ENCODE peak calls at places on chromosomes 12 and 14, in six cellular contexts. Q is H1, V is K562, R is HepG2, P is SK-N-SH, I is GM12878. F is an unnamed sample.

GRCh38 chr12:92987846-92988621 is 58.9 kb upstream of the EEA1 start:
- DNase-seq in Q (no peak), P (no peak), I (peak; percentile 98), R (peak; percentile 45), V (no peak), F (peak; percentile 68)

GRCh38 chr12:120211243-120211903 is 10.5 kb upstream of the RPLP0 start:
- DNase-seq in R (no peak), V (no peak), I (no peak), P (no peak), Q (no peak), F (no peak)

GRCh38 chr12:46264057-46264456 is 4.8 kb downstream of the SLC38A1 start:
- DNase-seq in I (no peak), R (no peak), V (no peak), Q (no peak), P (no peak), F (no peak)

GRCh38 chr12:25677180-25677937 is 124.3 kb upstream of the LMNTD1 start:
- DNase-seq in V (no peak), Q (no peak), I (no peak), R (no peak), P (no peak), F (no peak)

GRCh38 chr12:55738113-55739024 is 4.6 kb upstream of the GDF11 start:
- DNase-seq in Q (no peak), V (peak; percentile 57), I (peak; percentile 77), R (peak; percentile 72), P (peak; percentile 78), F (peak; percentile 76)

GRCh38 chr12:121490401-121491257 is 90.2 kb downstream of the KDM2B start:
- DNase-seq in P (no peak), I (no peak), R (peak; percentile 95), Q (no peak), V (no peak), F (peak; percentile 80)

GRCh38 chr12:124586756-124587155 is 19.3 kb upstream of the NCOR2 start:
- DNase-seq in P (no peak), I (no peak), V (no peak), R (no peak), Q (no peak), F (no peak)

GRCh38 chr14:61296707-61297502 is 15.8 kb upstream of the TMEM30B start:
- DNase-seq in R (peak; percentile 20), I (peak; percentile 23), V (no peak), P (peak; percentile 34), Q (no peak), F (no peak)

GRCh38 chr12:84913151-84913550 is 552 bp upstream of the SLC6A15 start:
- DNase-seq in R (no peak), I (no peak), P (peak; percentile 21), V (no peak), Q (no peak), F (no peak)

GRCh38 chr14:23984891-23985607 is 3.7 kb upstream of the DHRS4L2 start:
- DNase-seq in V (no peak), I (no peak), R (peak; percentile 36), Q (no peak), P (no peak), F (peak; percentile 39)

GRCh38 chr12:130139541-130139940 is 22.7 kb upstream of the FZD10 start:
- DNase-seq in P (no peak), R (no peak), I (no peak), Q (no peak), V (no peak), F (no peak)
- TF ChIP-seq CTCF in P (no peak), R (no peak), I (no peak), Q (no peak), V (no peak), F (no peak)

DNA sequence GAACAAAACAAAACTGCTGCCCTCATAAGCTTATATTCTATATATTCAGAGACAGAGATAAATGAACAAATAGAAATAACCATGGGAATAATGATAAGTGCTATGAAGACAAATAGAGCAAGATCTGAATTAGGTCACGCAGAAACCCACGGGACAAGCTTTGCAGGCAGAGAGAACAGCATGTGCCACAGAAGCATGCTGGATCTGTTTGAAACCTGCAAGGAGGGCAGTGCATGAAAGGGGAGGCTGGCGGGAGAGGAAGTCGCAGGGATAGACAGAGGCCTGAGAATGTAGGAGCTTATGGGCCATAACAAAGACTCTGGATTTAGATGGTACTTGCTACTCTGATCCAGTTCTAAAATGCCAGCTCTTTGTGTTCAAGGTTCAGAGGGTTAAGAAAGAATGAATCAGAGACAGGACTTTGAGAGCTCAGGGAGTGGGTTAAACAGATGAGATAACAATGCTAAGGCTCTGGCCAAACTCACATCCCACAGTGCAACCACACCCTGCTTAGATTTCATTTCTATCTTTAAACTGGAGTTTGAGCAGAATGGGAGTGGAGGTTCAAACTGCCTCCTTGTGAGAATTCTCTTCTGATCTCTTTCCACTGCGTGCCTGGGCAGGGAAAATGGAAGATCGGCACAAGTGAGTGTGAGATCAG is 49.2 kb upstream of the PPP1R12A start:
- DNase-seq in V (no peak), P (no peak), I (no peak), Q (no peak), R (no peak), F (no peak)
- TF ChIP-seq GABPA in V (no peak), P (no peak), I (no peak), Q (no peak), R (no peak), F (no peak)

GRCh38 chr14:69242311-69243224 is 17.4 kb upstream of the GALNT16 start:
- DNase-seq in V (peak; percentile 55), P (peak; percentile 83), I (peak; percentile 13), R (peak; percentile 60), Q (no peak), F (peak; percentile 25)
- TF ChIP-seq CTCF in V (peak; percentile 69), P (peak; percentile 80), I (peak; percentile 62), R (peak; percentile 76), Q (peak; percentile 39), F (no peak)

GRCh38 chr12:128077917-128078298 is 189.1 kb upstream of the TMEM132C start:
- DNase-seq in V (no peak), P (no peak), Q (no peak), I (no peak), R (no peak), F (no peak)

GRCh38 chr12:128077211-128077916 is 189.6 kb upstream of the TMEM132C start:
- DNase-seq in R (no peak), P (no peak), I (no peak), Q (no peak), V (no peak), F (no peak)

GRCh38 chr12:128075332-128075731 is 191.6 kb upstream of the TMEM132C start:
- DNase-seq in Q (no peak), V (no peak), R (no peak), P (no peak), I (no peak), F (no peak)

GRCh38 chr12:128076188-128076587 is 190.8 kb upstream of the TMEM132C start:
- DNase-seq in V (no peak), R (no peak), P (no peak), I (no peak), Q (no peak), F (no peak)

DNA sequence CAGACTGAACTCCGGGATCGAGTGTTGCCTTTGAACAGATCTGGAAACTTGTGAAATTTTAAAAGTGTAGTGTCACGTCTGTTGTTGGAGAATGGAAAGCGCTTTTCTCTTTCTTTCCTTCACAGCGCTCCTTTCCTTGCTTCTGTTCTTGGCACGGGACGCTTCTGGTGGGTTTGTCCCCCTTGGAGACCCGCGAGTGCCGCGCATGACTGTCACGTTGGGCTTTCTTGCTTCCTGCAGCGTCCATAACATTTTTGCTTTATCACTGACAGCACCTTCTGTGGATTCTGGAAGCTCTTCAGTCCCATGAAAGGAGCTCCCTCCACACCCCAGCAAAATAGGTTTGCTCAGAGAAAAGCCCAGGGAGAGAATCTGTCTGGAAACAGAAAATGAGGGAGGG is 193.0 kb upstream of the TMEM132C start:
- DNase-seq in P (no peak), I (no peak), Q (no peak), V (no peak), R (no peak), F (no peak)
- TF ChIP-seq GABPA in P (no peak), I (no peak), Q (no peak), V (no peak), R (no peak), F (no peak)

F was measured in HL-60.